ENCODE peak calls at places on chromosomes 7 and 10, in eight cellular contexts. Q, R, V, Y, B, T, L and J are unnamed samples.

GRCh38 chr7:137985897-137986251 is 16.0 kb downstream of the CREB3L2 start:
- DNase-seq in Y (no peak), R (no peak), T (no peak), B (no peak), L (no peak), Q (no peak), V (no peak), J (no peak)

GRCh38 chr10:132696728-132697567 is 89.0 kb downstream of the NKX6-2 start:
- DNase-seq in T (no peak), Q (no peak), Y (no peak), L (no peak), R (no peak), B (no peak), V (no peak), J (no peak)

GRCh38 chr7:50807026-50807730 is 24.5 kb upstream of the GRB10 start:
- DNase-seq in V (no peak), L (peak; percentile 28), Y (no peak), R (no peak), T (no peak), B (no peak), Q (no peak), J (no peak)

GRCh38 chr10:129710510-129710847 is 243.4 kb downstream of the MGMT start:
- DNase-seq in Q (no peak), V (no peak), T (no peak), R (no peak), B (no peak), L (no peak), Y (no peak), J (no peak)

GRCh38 chr10:124906551-124907001 is 35.3 kb upstream of the ZRANB1 start:
- DNase-seq in Q (no peak), V (no peak), L (peak; percentile 17), B (no peak), R (peak; percentile 89), Y (no peak), T (no peak), J (no peak)

GRCh38 chr10:22805304-22805703 is 90.9 kb upstream of the PIP4K2A start:
- DNase-seq in T (no peak), R (peak; percentile 77), Q (no peak), L (peak; percentile 72), B (no peak), Y (no peak), V (no peak), J (no peak)

GRCh38 chr7:139341058-139341775 is at the start of gene FMC1:
- DNase-seq in V (peak; percentile 78), T (peak; percentile 95), L (peak; percentile 82), Y (peak; percentile 44), Q (peak; percentile 76), B (peak; percentile 92), R (peak; percentile 95), J (peak; percentile 95)

GRCh38 chr10:113960617-113961260 is 82.9 kb upstream of the ADRB1 start:
- DNase-seq in V (no peak), B (peak; percentile 35), T (peak; percentile 53), R (no peak), Q (peak; percentile 8), Y (peak; percentile 29), L (peak; percentile 2), J (peak; percentile 58)

GRCh38 chr10:119650692-119651513 is at the start of gene BAG3:
- DNase-seq in L (peak; percentile 84), Y (peak; percentile 59), V (peak; percentile 93), B (peak; percentile 78), T (peak; percentile 94), R (peak; percentile 93), Q (peak; percentile 78), J (peak; percentile 85)

GRCh38 chr7:152565731-152566130 is 110.2 kb downstream of the XRCC2 start:
- DNase-seq in L (no peak), R (no peak), B (no peak), T (no peak), Y (no peak), Q (no peak), V (no peak), J (no peak)

GRCh38 chr7:14507617-14508016 is 394.9 kb downstream of the DGKB start:
- DNase-seq in L (peak; percentile 94), Q (no peak), R (peak; percentile 1), V (no peak), B (no peak), T (peak; percentile 42), Y (peak; percentile 21), J (no peak)

GRCh38 chr10:35838080-35838479 is 196.0 kb upstream of the FZD8 start:
- DNase-seq in Q (no peak), Y (no peak), B (no peak), V (no peak), R (no peak), T (no peak), L (no peak), J (no peak)

GRCh38 chr10:86708068-86708782 is 39.9 kb downstream of the LDB3 start:
- DNase-seq in Y (no peak), Q (no peak), T (no peak), V (no peak), L (no peak), R (no peak), B (no peak), J (no peak)

GRCh38 chr10:116097239-116097751 is 175.7 kb downstream of the GFRA1 start:
- DNase-seq in Q (no peak), L (no peak), B (no peak), V (no peak), T (no peak), Y (no peak), R (no peak), J (no peak)

GRCh38 chr7:21580073-21580521 is 37.3 kb downstream of the DNAH11 start:
- DNase-seq in V (no peak), Y (no peak), R (peak; percentile 71), B (no peak), Q (no peak), L (peak; percentile 65), T (peak; percentile 12), J (no peak)

GRCh38 chr7:156820445-156821063 is 72.4 kb downstream of the LMBR1 start:
- DNase-seq in L (no peak), V (no peak), Q (no peak), Y (no peak), R (no peak), B (no peak), T (no peak), J (no peak)
- TF ChIP-seq CTCF in L (peak; percentile 51), V (no peak), Q (no peak), Y (peak; percentile 25), R (peak; percentile 25), B (peak; percentile 57), T (no peak), J (peak; percentile 62)

GRCh38 chr10:111298031-111298430 is 221.2 kb downstream of the ADRA2A start:
- DNase-seq in B (no peak), R (no peak), L (no peak), T (no peak), V (no peak), Q (no peak), Y (no peak), J (no peak)

GRCh38 chr10:111299037-111299436 is 222.2 kb downstream of the ADRA2A start:
- DNase-seq in Q (no peak), Y (no peak), V (no peak), L (no peak), T (no peak), B (no peak), R (no peak), J (no peak)

GRCh38 chr10:111297351-111297848 is 220.6 kb downstream of the ADRA2A start:
- DNase-seq in V (no peak), B (no peak), R (peak; percentile 25), T (no peak), Q (no peak), Y (no peak), L (no peak), J (no peak)

GRCh38 chr10:111295788-111296187 is 219.0 kb downstream of the ADRA2A start:
- DNase-seq in B (no peak), L (no peak), Y (no peak), Q (no peak), T (no peak), V (no peak), R (peak; percentile 4), J (no peak)
- TF ChIP-seq CTCF in B (no peak), L (no peak), Y (no peak), Q (no peak), T (no peak), V (no peak), R (no peak), J (no peak)

DNA sequence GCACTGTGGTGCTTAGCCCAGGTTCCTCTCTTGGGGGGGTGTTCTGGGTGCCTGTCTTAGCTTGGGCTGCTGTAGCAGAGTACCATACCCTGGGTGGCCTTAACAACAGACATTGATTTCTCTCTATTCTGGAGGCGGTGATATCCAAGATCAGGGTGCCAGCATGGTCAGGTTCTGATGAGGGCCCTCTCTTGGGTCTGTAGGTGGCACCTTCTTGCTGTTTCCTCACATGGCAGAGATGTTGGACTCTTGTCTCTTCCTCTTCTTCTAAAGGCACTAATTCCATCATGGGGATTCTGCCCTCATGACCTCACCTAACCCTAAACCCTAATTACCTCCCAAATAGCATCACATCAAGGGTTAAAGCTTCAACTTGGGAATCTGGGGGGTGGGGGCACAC is 19.9 kb upstream of the CRHR2 start:
- DNase-seq in B (peak; percentile 21), Y (no peak), Q (no peak), L (no peak), T (no peak), R (no peak), V (no peak), J (peak; percentile 33)
- TF ChIP-seq CTCF in B (peak; percentile 58), Y (peak; percentile 2), Q (peak; percentile 20), L (no peak), T (no peak), R (no peak), V (no peak), J (no peak)

GRCh38 chr10:60299961-60300883 is 89.5 kb downstream of the ANK3 start:
- DNase-seq in V (no peak), R (peak; percentile 38), Q (no peak), T (no peak), B (no peak), Y (peak; percentile 19), L (no peak), J (no peak)
- TF ChIP-seq CTCF in V (no peak), R (no peak), Q (no peak), T (no peak), B (no peak), Y (no peak), L (no peak), J (no peak)

GRCh38 chr7:823639-824038 is 8.6 kb upstream of the SUN1 start:
- DNase-seq in Q (no peak), L (no peak), V (no peak), Y (no peak), T (no peak), R (no peak), B (no peak), J (no peak)

GRCh38 chr7:822692-823276 is 9.5 kb upstream of the SUN1 start:
- DNase-seq in B (no peak), Q (no peak), T (no peak), V (no peak), L (no peak), R (no peak), Y (no peak), J (no peak)

GRCh38 chr7:820341-820740 is 11.9 kb upstream of the SUN1 start:
- DNase-seq in R (no peak), Q (no peak), L (no peak), T (no peak), V (no peak), B (no peak), Y (no peak), J (no peak)

GRCh38 chr7:824106-824505 is 8.2 kb upstream of the SUN1 start:
- DNase-seq in L (no peak), B (no peak), R (no peak), T (no peak), Q (no peak), V (no peak), Y (no peak), J (no peak)

GRCh38 chr7:821688-822087 is 10.6 kb upstream of the SUN1 start:
- DNase-seq in L (no peak), Q (no peak), R (no peak), Y (no peak), T (no peak), B (no peak), V (no peak), J (no peak)
- TF ChIP-seq CTCF in L (no peak), Q (no peak), R (no peak), Y (no peak), T (no peak), B (no peak), V (no peak), J (no peak)